ENCODE peak calls at places on chromosomes 4 and X, in four cellular contexts. V, H, D and R are unnamed samples.

GRCh38 chr4:6137027-6137746 is 63.2 kb downstream of the JAKMIP1 start:
- DNase-seq in V (no peak), H (peak), D (no peak), R (no peak)

GRCh38 chr4:146121757-146122156 is 53.8 kb upstream of the LSM6 start:
- DNase-seq in H (no peak), V (no peak), D (no peak), R (no peak)

GRCh38 chr4:140300271-140300970 is 73.0 kb upstream of the SCOC start:
- DNase-seq in D (peak), H (no peak), V (no peak), R (no peak)

GRCh38 chr4:144223129-144223528 is 82.6 kb upstream of the GYPA start:
- DNase-seq in D (no peak), V (no peak), H (no peak), R (no peak)

GRCh38 chrX:34880656-34881055 is 61.9 kb upstream of the FAM47B start:
- DNase-seq in V (no peak), D (no peak), H (no peak), R (no peak)

GRCh38 chr4:1960170-1960825 is 48.5 kb downstream of the NELFA start:
- DNase-seq in D (peak), H (no peak), V (no peak), R (no peak)

GRCh38 chr4:56995525-56995924 is 16.8 kb downstream of the POLR2B start:
- DNase-seq in D (no peak), V (no peak), H (no peak), R (no peak)

GRCh38 chr4:2651998-2652397 is 104.1 kb downstream of the TNIP2 start:
- DNase-seq in V (no peak), D (no peak), H (no peak), R (no peak)

GRCh38 chrX:43349363-43349762 is 306.7 kb upstream of the MAOA start:
- DNase-seq in D (no peak), V (peak), H (peak), R (peak)

GRCh38 chr4:5757954-5758353 is 47.0 kb downstream of the EVC start:
- DNase-seq in D (no peak), H (no peak), V (no peak), R (no peak)

GRCh38 chr4:2251073-2251794 is 9.3 kb upstream of the HAUS3 start:
- DNase-seq in D (no peak), H (no peak), V (no peak), R (no peak)

GRCh38 chrX:115259238-115259875 is 25.5 kb upstream of the LRCH2 start:
- DNase-seq in D (peak), V (peak), H (no peak), R (no peak)

GRCh38 chr4:8269535-8270417 is at the start of gene HTRA3:
- DNase-seq in D (no peak), V (peak), H (peak), R (peak)

GRCh38 chr4:3375688-3376087 is 66.1 kb upstream of the HGFAC start:
- DNase-seq in H (no peak), V (no peak), D (peak), R (no peak)

GRCh38 chrX:130296743-130297142 is 28.0 kb upstream of the ZNF280C start:
- DNase-seq in V (no peak), D (no peak), H (no peak), R (no peak)

GRCh38 chr4:41009411-41009810 is 204.9 kb downstream of the APBB2 start:
- DNase-seq in V (no peak), H (no peak), D (no peak), R (no peak)

GRCh38 chr4:41012308-41012707 is 202.0 kb downstream of the APBB2 start:
- DNase-seq in V (no peak), D (no peak), H (no peak), R (no peak)

GRCh38 chr4:41015031-41015675 is 199.2 kb downstream of the APBB2 start:
- DNase-seq in V (no peak), D (no peak), H (no peak), R (no peak)

GRCh38 chr4:41014158-41014557 is 200.2 kb downstream of the APBB2 start:
- DNase-seq in D (no peak), H (no peak), V (no peak), R (no peak)

GRCh38 chr4:41013746-41014145 is 200.6 kb downstream of the APBB2 start:
- DNase-seq in H (peak), V (no peak), D (no peak), R (no peak)
- H3K4me3 ChIP-seq in H (no peak), V (no peak), D (no peak), R (no peak)

GRCh38 chrX:53969540-53969939 is 74.7 kb downstream of the PHF8 start:
- DNase-seq in V (no peak), D (no peak), H (no peak), R (no peak)
- H3K4me3 ChIP-seq in V (no peak), D (no peak), H (no peak), R (no peak)

DNA sequence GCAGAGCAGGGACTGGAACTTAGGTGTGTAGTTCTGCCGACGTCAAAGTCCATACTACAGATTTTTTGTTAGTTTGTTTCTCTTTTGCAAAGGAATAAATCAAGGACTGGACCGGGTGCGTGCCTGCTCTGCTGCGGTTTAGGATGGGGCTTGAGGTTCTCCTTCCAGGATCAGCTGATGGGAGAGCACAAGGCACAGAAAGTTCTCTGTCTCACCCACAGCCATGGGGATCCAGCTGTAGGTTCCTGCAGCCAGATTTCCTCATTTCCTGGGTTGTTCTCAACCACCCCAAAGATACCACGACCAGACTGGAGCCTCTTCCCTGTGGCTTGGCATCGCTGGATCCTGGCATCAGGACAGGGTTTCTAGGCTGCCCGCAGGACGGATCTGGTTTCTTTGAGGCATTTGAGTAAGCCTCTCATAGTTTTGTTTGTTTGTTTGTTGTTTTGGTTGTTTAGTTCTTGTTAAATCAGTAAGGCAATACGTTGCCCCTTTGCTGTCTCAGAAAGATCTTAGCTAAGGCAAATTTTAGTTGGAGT is 789 bp upstream of the SRPX start:
- DNase-seq in H (no peak), D (no peak), V (no peak), R (no peak)
- H3K4me3 ChIP-seq in H (peak), D (peak), V (no peak), R (no peak)

GRCh38 chrX:1492421-1493012 is 39.8 kb upstream of the ASMTL start:
- DNase-seq in D (no peak), H (no peak), V (no peak), R (no peak)
- H3K4me3 ChIP-seq in D (no peak), H (no peak), V (no peak), R (no peak)

DNA sequence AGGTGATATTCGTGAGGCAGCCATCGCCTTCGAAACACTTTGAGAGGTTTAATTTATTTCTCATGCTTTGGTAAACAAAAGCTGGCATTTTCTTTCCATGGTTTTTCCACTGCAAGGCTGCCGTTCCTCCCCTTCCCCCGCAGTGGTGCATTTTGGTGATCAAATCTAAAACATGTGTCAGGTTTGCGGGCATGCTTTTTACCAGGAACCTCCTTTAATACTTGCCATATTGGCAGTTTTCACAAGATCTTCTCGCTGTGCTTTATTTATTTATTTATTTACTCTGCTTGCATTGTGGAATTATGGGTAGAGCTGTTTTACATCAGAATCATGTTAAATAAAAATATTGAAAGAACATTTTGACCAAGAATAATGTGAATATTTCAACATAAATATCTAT is 54.2 kb downstream of the STOX2 start:
- DNase-seq in D (no peak), V (no peak), H (peak), R (no peak)
- H3K4me3 ChIP-seq in D (no peak), V (no peak), H (no peak), R (peak)

DNA sequence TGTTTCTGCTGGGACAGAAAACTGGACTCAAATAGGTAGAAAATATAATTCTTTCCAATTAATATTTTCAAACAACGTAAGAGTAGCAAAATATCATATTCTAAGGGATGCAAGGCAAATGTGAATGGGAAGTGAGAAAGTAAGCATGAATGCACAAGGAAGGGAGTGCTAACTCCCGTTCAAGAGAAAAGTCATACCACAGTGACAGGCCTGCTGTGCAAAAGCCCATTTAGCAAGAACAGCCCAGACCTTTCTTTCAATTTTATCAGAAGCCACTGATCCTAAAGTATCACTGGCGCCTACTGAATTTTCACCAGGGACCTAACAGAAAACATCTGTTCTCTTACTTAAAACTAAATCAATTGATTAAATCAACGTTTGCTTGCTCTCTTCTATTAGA is 157.9 kb upstream of the DKK2 start:
- DNase-seq in H (no peak), D (no peak), V (no peak), R (no peak)
- H3K4me3 ChIP-seq in H (no peak), D (no peak), V (no peak), R (no peak)

GRCh38 chr4:138242830-138243149 is 641 bp upstream of the SLC7A11 start:
- DNase-seq in H (no peak), D (no peak), V (no peak), R (no peak)
- H3K4me3 ChIP-seq in H (peak), D (peak), V (peak), R (peak)

DNA sequence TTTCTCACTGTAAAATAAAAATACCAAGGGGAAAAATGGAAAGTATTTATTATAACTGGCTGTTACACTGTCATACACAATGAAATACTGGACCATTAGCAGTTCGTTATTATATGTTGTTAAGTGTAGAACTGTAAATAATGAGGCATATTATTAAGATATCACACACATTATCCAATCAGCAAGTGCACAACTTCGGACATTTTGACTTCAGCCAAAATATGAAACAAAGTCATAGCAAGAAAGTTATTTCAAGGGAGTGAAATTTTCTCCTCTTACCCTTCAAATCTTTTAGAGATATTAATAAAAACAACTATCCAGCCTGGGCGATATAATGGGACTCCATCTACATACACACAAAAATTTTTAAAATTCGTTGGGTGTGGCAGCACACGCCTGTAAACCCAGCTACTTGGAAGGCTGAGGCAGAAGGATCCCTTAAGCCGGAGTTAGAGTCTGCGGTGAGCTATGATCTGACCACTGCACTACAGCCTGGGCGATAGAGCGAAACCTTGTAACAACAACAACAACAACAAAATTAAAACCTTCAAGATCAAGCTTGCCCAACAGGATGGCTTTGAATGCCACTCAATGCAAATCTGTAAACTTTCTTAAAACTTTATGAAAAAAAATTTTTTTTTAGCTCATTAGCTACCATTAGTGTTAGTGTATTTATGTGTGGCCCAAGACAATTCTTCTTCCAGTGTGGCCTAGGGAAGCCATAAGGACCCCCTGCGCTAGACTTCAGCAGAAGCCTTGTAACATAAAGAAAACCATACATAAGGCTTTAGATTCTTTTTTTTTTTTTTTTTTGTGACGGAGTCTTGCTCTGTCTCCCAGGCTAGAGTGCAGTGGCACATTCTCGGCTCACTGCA is 1.3 kb upstream of the CISD2 start:
- DNase-seq in D (no peak), V (no peak), H (no peak), R (no peak)
- H3K4me3 ChIP-seq in D (peak), V (peak), H (peak), R (no peak)

DNA sequence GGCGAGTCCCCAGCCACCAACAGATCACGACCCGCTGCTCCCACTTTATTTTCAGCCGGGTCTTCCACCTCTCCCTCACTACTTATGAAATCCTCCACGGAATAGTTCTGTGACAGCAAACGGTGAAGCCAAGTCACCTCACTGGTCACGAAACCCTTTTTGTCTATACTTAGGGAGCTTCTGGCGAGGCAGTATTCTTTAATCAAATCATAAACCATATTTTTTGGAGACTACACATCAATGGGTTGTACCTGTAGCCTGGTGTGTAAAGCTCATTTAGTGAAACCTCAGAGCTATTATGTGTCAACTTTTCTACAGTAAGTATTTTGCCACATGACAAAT is 809 bp upstream of the H2AZ1 start:
- DNase-seq in V (no peak), H (no peak), D (no peak), R (no peak)
- H3K4me3 ChIP-seq in V (peak), H (peak), D (peak), R (peak)